ENCODE peak calls at places on chromosomes 16 and 17, in five cellular contexts. One of them, this sample, is unnamed.

GRCh38 chr17:50020841-50021599 is 26.0 kb upstream of the DLX3 start:
- DNase-seq in cardiac fibroblast: no peak
- DNase-seq in PC-9: no peak
- DNase-seq in progenitor cell of endocrine pancreas: no peak
- DNase-seq in foreskin fibroblast: no peak
- DNase-seq in this sample: no peak

GRCh38 chr16:84475643-84476240 is 28.7 kb downstream of the MEAK7 start:
- DNase-seq in cardiac fibroblast: no peak
- DNase-seq in progenitor cell of endocrine pancreas: no peak
- DNase-seq in PC-9: peak
- DNase-seq in foreskin fibroblast: no peak
- DNase-seq in this sample: no peak

GRCh38 chr17:19613979-19614378 is 34.6 kb upstream of the ALDH3A2 start:
- DNase-seq in PC-9: no peak
- DNase-seq in foreskin fibroblast: no peak
- DNase-seq in cardiac fibroblast: no peak
- DNase-seq in progenitor cell of endocrine pancreas: no peak
- DNase-seq in this sample: no peak

GRCh38 chr17:33732116-33732515 is 439.0 kb upstream of the ASIC2 start:
- DNase-seq in cardiac fibroblast: peak
- DNase-seq in PC-9: no peak
- DNase-seq in progenitor cell of endocrine pancreas: no peak
- DNase-seq in foreskin fibroblast: peak
- DNase-seq in this sample: no peak

GRCh38 chr16:1984347-1985225 is 593 bp downstream of the GFER start:
- DNase-seq in foreskin fibroblast: peak
- DNase-seq in PC-9: no peak
- DNase-seq in cardiac fibroblast: peak
- DNase-seq in progenitor cell of endocrine pancreas: no peak
- DNase-seq in this sample: no peak

GRCh38 chr17:50925296-50925891 is 59.2 kb upstream of the TOB1 start:
- DNase-seq in foreskin fibroblast: no peak
- DNase-seq in cardiac fibroblast: no peak
- DNase-seq in progenitor cell of endocrine pancreas: no peak
- DNase-seq in PC-9: no peak
- DNase-seq in this sample: no peak

GRCh38 chr17:54784305-54784704 is 116.3 kb upstream of the TOM1L1 start:
- DNase-seq in cardiac fibroblast: no peak
- DNase-seq in PC-9: no peak
- DNase-seq in foreskin fibroblast: no peak
- DNase-seq in progenitor cell of endocrine pancreas: no peak
- DNase-seq in this sample: no peak

GRCh38 chr17:53426505-53426904 is 396.2 kb upstream of the KIF2B start:
- DNase-seq in cardiac fibroblast: no peak
- DNase-seq in foreskin fibroblast: no peak
- DNase-seq in progenitor cell of endocrine pancreas: no peak
- DNase-seq in PC-9: no peak
- DNase-seq in this sample: no peak

GRCh38 chr16:52439171-52439701 is 107.7 kb downstream of the TOX3 start:
- DNase-seq in PC-9: no peak
- DNase-seq in cardiac fibroblast: no peak
- DNase-seq in progenitor cell of endocrine pancreas: no peak
- DNase-seq in foreskin fibroblast: no peak
- DNase-seq in this sample: no peak

GRCh38 chr16:69131167-69131748 is 1.1 kb downstream of the CHTF8 start:
- DNase-seq in foreskin fibroblast: peak
- DNase-seq in PC-9: no peak
- DNase-seq in cardiac fibroblast: no peak
- DNase-seq in progenitor cell of endocrine pancreas: no peak
- DNase-seq in this sample: no peak

GRCh38 chr16:684961-685696 is 995 bp upstream of the JMJD8 start:
- DNase-seq in progenitor cell of endocrine pancreas: no peak
- DNase-seq in foreskin fibroblast: no peak
- DNase-seq in PC-9: no peak
- DNase-seq in cardiac fibroblast: no peak
- DNase-seq in this sample: no peak

GRCh38 chr17:68231536-68231935 is 16.3 kb upstream of the AMZ2 start:
- DNase-seq in cardiac fibroblast: no peak
- DNase-seq in foreskin fibroblast: no peak
- DNase-seq in PC-9: no peak
- DNase-seq in progenitor cell of endocrine pancreas: no peak
- DNase-seq in this sample: no peak

GRCh38 chr17:66952031-66952524 is 12.4 kb upstream of the CACNG4 start:
- DNase-seq in PC-9: peak
- DNase-seq in progenitor cell of endocrine pancreas: no peak
- DNase-seq in cardiac fibroblast: peak
- DNase-seq in foreskin fibroblast: peak
- DNase-seq in this sample: peak

GRCh38 chr16:23784811-23785447 is 30.1 kb downstream of the CHP2 start:
- DNase-seq in progenitor cell of endocrine pancreas: no peak
- DNase-seq in foreskin fibroblast: peak
- DNase-seq in cardiac fibroblast: peak
- DNase-seq in PC-9: no peak
- DNase-seq in this sample: no peak

GRCh38 chr16:23785842-23786241 is 31.0 kb downstream of the CHP2 start:
- DNase-seq in progenitor cell of endocrine pancreas: no peak
- DNase-seq in foreskin fibroblast: no peak
- DNase-seq in PC-9: no peak
- DNase-seq in cardiac fibroblast: no peak
- DNase-seq in this sample: no peak

GRCh38 chr16:23786964-23787571 is 32.2 kb downstream of the CHP2 start:
- DNase-seq in foreskin fibroblast: no peak
- DNase-seq in progenitor cell of endocrine pancreas: no peak
- DNase-seq in cardiac fibroblast: no peak
- DNase-seq in PC-9: no peak
- DNase-seq in this sample: no peak

GRCh38 chr16:23781176-23781575 is 26.4 kb downstream of the CHP2 start:
- DNase-seq in foreskin fibroblast: no peak
- DNase-seq in PC-9: no peak
- DNase-seq in cardiac fibroblast: no peak
- DNase-seq in progenitor cell of endocrine pancreas: no peak
- DNase-seq in this sample: no peak
- TF ChIP-seq CTCF in foreskin fibroblast: no peak
- TF ChIP-seq CTCF in PC-9: no peak
- TF ChIP-seq CTCF in cardiac fibroblast: no peak
- TF ChIP-seq CTCF in progenitor cell of endocrine pancreas: no peak
- TF ChIP-seq CTCF in this sample: no peak

DNA sequence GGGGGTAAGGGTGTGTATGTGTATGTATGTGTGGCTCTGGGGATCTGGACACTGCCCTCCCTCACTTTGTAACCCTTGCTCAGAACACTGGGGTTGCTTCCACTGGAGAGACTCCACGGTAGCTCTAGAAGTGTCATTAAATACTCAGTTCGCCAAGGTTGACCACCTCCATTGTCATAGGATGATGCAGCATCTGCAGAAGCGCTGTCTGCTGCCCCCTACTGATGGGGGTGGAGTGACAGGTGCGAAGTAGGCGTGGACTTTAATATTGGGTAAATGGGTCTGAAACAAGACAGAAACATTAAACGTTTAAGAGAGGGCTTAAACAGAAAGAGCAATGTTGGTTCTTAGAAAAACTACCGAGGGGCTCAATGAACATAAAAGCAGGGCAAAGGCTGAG is 35.5 kb upstream of the STAC2 start:
- DNase-seq in cardiac fibroblast: no peak
- DNase-seq in progenitor cell of endocrine pancreas: no peak
- DNase-seq in foreskin fibroblast: no peak
- DNase-seq in PC-9: no peak
- DNase-seq in this sample: peak
- TF ChIP-seq CTCF in cardiac fibroblast: peak
- TF ChIP-seq CTCF in progenitor cell of endocrine pancreas: peak
- TF ChIP-seq CTCF in foreskin fibroblast: no peak
- TF ChIP-seq CTCF in PC-9: peak
- TF ChIP-seq CTCF in this sample: peak

GRCh38 chr16:30558789-30559377 is 709 bp upstream of the ZNF764 start:
- DNase-seq in foreskin fibroblast: no peak
- DNase-seq in PC-9: no peak
- DNase-seq in cardiac fibroblast: no peak
- DNase-seq in progenitor cell of endocrine pancreas: no peak
- DNase-seq in this sample: no peak
- TF ChIP-seq CTCF in foreskin fibroblast: no peak
- TF ChIP-seq CTCF in PC-9: no peak
- TF ChIP-seq CTCF in cardiac fibroblast: no peak
- TF ChIP-seq CTCF in progenitor cell of endocrine pancreas: no peak
- TF ChIP-seq CTCF in this sample: no peak

GRCh38 chr17:36932383-36933173 is 4.7 kb upstream of the LHX1 start:
- DNase-seq in cardiac fibroblast: no peak
- DNase-seq in progenitor cell of endocrine pancreas: no peak
- DNase-seq in PC-9: no peak
- DNase-seq in foreskin fibroblast: no peak
- DNase-seq in this sample: no peak

GRCh38 chr17:36933174-36934143 is 3.8 kb upstream of the LHX1 start:
- DNase-seq in progenitor cell of endocrine pancreas: no peak
- DNase-seq in PC-9: no peak
- DNase-seq in cardiac fibroblast: no peak
- DNase-seq in foreskin fibroblast: peak
- DNase-seq in this sample: peak

GRCh38 chr17:36931096-36931696 is 6.1 kb upstream of the LHX1 start:
- DNase-seq in PC-9: no peak
- DNase-seq in cardiac fibroblast: no peak
- DNase-seq in foreskin fibroblast: no peak
- DNase-seq in progenitor cell of endocrine pancreas: no peak
- DNase-seq in this sample: no peak

GRCh38 chr17:36930501-36930900 is 6.8 kb upstream of the LHX1 start:
- DNase-seq in foreskin fibroblast: no peak
- DNase-seq in progenitor cell of endocrine pancreas: no peak
- DNase-seq in PC-9: no peak
- DNase-seq in cardiac fibroblast: no peak
- DNase-seq in this sample: no peak

DNA sequence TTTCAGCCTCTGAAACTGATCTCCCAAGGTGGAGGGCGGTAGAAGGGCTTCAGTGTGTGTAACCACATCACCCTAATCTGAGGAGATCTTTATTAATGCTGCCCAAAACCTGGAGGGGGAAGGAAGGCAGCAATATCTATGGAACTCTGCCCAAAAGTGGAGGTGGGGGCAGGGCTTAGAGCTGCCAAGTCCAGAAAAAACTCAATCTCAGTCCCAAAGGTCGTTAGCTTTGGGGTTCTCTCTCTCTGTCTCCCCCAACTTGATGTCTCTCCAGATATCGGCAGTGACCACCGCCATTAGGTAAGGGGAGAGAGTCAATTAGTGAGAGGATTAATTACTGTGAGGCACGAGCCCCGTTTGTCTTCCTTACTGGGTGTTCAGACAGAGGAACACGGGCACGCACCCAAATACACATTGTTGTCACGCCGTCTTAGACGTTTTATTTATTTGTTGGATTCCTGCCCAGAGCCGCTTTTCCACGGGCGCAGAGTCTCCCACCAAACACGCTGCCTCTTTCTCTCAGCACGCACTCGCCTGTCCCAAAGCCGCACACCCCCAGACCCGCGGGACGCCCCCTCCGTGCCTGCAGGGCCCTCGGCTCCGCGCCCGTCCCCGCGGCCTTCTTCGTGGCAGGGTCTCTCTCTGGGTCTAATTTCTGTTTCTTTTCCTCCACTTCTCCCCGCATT is 5.4 kb upstream of the LHX1 start:
- DNase-seq in PC-9: no peak
- DNase-seq in foreskin fibroblast: peak
- DNase-seq in progenitor cell of endocrine pancreas: no peak
- DNase-seq in cardiac fibroblast: no peak
- DNase-seq in this sample: no peak
- TF ChIP-seq CTCF in PC-9: no peak
- TF ChIP-seq CTCF in foreskin fibroblast: no peak
- TF ChIP-seq CTCF in progenitor cell of endocrine pancreas: no peak
- TF ChIP-seq CTCF in cardiac fibroblast: no peak
- TF ChIP-seq CTCF in this sample: no peak

GRCh38 chr16:55325458-55326109 is 1.6 kb downstream of the IRX6 start:
- DNase-seq in PC-9: no peak
- DNase-seq in cardiac fibroblast: no peak
- DNase-seq in progenitor cell of endocrine pancreas: no peak
- DNase-seq in foreskin fibroblast: no peak
- DNase-seq in this sample: no peak

GRCh38 chr16:55326261-55326802 is 2.3 kb downstream of the IRX6 start:
- DNase-seq in PC-9: no peak
- DNase-seq in foreskin fibroblast: no peak
- DNase-seq in cardiac fibroblast: no peak
- DNase-seq in progenitor cell of endocrine pancreas: no peak
- DNase-seq in this sample: no peak

GRCh38 chr16:55322327-55322726 is 1.7 kb upstream of the IRX6 start:
- DNase-seq in PC-9: no peak
- DNase-seq in cardiac fibroblast: no peak
- DNase-seq in foreskin fibroblast: no peak
- DNase-seq in progenitor cell of endocrine pancreas: no peak
- DNase-seq in this sample: no peak

GRCh38 chr16:55323637-55324490 is at the start of gene IRX6:
- DNase-seq in PC-9: no peak
- DNase-seq in foreskin fibroblast: peak
- DNase-seq in cardiac fibroblast: no peak
- DNase-seq in progenitor cell of endocrine pancreas: peak
- DNase-seq in this sample: no peak

DNA sequence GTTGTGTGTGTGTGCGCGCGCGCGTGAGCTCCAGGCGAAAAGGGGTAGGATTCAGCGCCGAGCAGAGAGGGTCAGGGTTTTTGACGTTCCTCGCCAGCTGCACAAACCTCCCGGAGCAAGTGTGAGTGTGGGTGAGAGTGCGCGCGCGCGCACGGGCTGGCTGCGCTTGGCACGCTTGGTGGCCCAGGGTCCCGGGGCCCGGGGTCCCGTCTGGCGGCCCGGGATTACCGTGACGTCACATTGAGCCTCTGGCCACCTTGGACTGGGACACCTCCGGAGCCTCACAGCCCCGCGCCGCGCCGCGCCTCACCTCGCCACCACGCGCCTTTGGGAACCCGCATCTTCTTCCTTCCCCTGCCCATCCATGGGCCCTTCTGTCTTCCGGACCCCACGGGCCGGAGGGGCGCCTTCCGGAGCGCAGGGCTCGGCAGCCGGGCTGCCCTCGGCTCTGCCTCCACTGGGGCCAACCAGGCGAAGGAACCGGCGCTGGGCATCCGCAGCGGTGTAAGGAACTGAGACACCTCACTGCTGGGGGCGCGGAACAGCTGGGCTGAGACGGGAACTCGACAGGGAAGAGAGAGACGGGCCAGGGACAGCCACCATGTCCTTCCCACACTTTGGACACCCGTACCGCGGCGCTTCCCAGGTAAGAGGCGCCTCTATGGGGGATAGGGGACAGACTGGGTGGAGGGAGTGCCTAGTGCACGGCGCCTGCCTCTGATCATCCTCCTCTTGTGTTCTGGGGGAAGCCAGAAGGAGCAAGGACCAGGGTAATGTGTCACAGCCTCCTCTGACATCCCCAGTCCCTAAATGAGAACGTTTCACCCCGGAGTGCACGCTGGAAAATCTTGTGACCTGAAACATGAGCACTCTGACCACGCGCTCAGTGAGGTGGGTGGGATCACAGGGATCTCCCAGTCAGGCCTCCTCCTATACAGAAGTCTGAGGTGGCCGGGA is 766 bp downstream of the IRX6 start:
- DNase-seq in cardiac fibroblast: no peak
- DNase-seq in progenitor cell of endocrine pancreas: no peak
- DNase-seq in PC-9: no peak
- DNase-seq in foreskin fibroblast: peak
- DNase-seq in this sample: no peak
- TF ChIP-seq CTCF in cardiac fibroblast: no peak
- TF ChIP-seq CTCF in progenitor cell of endocrine pancreas: no peak
- TF ChIP-seq CTCF in PC-9: no peak
- TF ChIP-seq CTCF in foreskin fibroblast: no peak
- TF ChIP-seq CTCF in this sample: no peak

GRCh38 chr16:75026892-75027391 is 28.1 kb downstream of the ZNRF1 start:
- DNase-seq in PC-9: no peak
- DNase-seq in progenitor cell of endocrine pancreas: no peak
- DNase-seq in foreskin fibroblast: no peak
- DNase-seq in cardiac fibroblast: no peak
- DNase-seq in this sample: no peak
- TF ChIP-seq CTCF in PC-9: no peak
- TF ChIP-seq CTCF in progenitor cell of endocrine pancreas: no peak
- TF ChIP-seq CTCF in foreskin fibroblast: no peak
- TF ChIP-seq CTCF in cardiac fibroblast: no peak
- TF ChIP-seq CTCF in this sample: no peak